ENCODE peak calls at places on chromosomes 5 and 9, in five cellular contexts. One of them, this sample, is unnamed.
A peak's percentile ranks its signal among the peaks of the same experiment; 100 is the strongest.

GRCh38 chr5:56677693-56678092 is 137.7 kb upstream of the MAP3K1 start:
- DNase-seq in gastrocnemius medialis: no peak
- DNase-seq in Jurkat, Clone E6-1: no peak
- DNase-seq in CD4-positive, alpha-beta T cell: no peak
- DNase-seq in stimulated activated CD4-positive, alpha-beta T cell treated with anti-CD3 and anti-CD28 coated beads, Interleukin-12 subunit alpha, Interleukin-12 subunit beta, amount 100 ng/mL, for 4 hours: no peak
- DNase-seq in this sample: no peak

GRCh38 chr9:133950206-133950915 is 41.8 kb downstream of the VAV2 start:
- DNase-seq in CD4-positive, alpha-beta T cell: no peak
- DNase-seq in Jurkat, Clone E6-1: no peak
- DNase-seq in gastrocnemius medialis: no peak
- DNase-seq in stimulated activated CD4-positive, alpha-beta T cell treated with anti-CD3 and anti-CD28 coated beads, Interleukin-12 subunit alpha, Interleukin-12 subunit beta, amount 100 ng/mL, for 4 hours: no peak
- DNase-seq in this sample: peak; percentile 25

GRCh38 chr9:80707120-80707519 is 982.2 kb downstream of the TLE1 start:
- DNase-seq in CD4-positive, alpha-beta T cell: no peak
- DNase-seq in gastrocnemius medialis: no peak
- DNase-seq in stimulated activated CD4-positive, alpha-beta T cell treated with anti-CD3 and anti-CD28 coated beads, Interleukin-12 subunit alpha, Interleukin-12 subunit beta, amount 100 ng/mL, for 4 hours: no peak
- DNase-seq in Jurkat, Clone E6-1: no peak
- DNase-seq in this sample: no peak

GRCh38 chr9:91222457-91222856 is 139.3 kb downstream of the AUH start:
- DNase-seq in CD4-positive, alpha-beta T cell: no peak
- DNase-seq in stimulated activated CD4-positive, alpha-beta T cell treated with anti-CD3 and anti-CD28 coated beads, Interleukin-12 subunit alpha, Interleukin-12 subunit beta, amount 100 ng/mL, for 4 hours: no peak
- DNase-seq in gastrocnemius medialis: no peak
- DNase-seq in Jurkat, Clone E6-1: no peak
- DNase-seq in this sample: no peak

GRCh38 chr5:56088967-56089829 is 94.4 kb upstream of the IL6ST start:
- DNase-seq in Jurkat, Clone E6-1: no peak
- DNase-seq in stimulated activated CD4-positive, alpha-beta T cell treated with anti-CD3 and anti-CD28 coated beads, Interleukin-12 subunit alpha, Interleukin-12 subunit beta, amount 100 ng/mL, for 4 hours: no peak
- DNase-seq in CD4-positive, alpha-beta T cell: no peak
- DNase-seq in gastrocnemius medialis: no peak
- DNase-seq in this sample: no peak

GRCh38 chr5:24547127-24547526 is 97.7 kb downstream of the CDH10 start:
- DNase-seq in CD4-positive, alpha-beta T cell: no peak
- DNase-seq in gastrocnemius medialis: no peak
- DNase-seq in stimulated activated CD4-positive, alpha-beta T cell treated with anti-CD3 and anti-CD28 coated beads, Interleukin-12 subunit alpha, Interleukin-12 subunit beta, amount 100 ng/mL, for 4 hours: no peak
- DNase-seq in Jurkat, Clone E6-1: no peak
- DNase-seq in this sample: no peak

GRCh38 chr9:136045595-136046554 is 49.2 kb downstream of the NACC2 start:
- DNase-seq in gastrocnemius medialis: no peak
- DNase-seq in stimulated activated CD4-positive, alpha-beta T cell treated with anti-CD3 and anti-CD28 coated beads, Interleukin-12 subunit alpha, Interleukin-12 subunit beta, amount 100 ng/mL, for 4 hours: no peak
- DNase-seq in Jurkat, Clone E6-1: no peak
- DNase-seq in CD4-positive, alpha-beta T cell: no peak
- DNase-seq in this sample: no peak

GRCh38 chr5:42583322-42583721 is 160.1 kb downstream of the GHR start:
- DNase-seq in stimulated activated CD4-positive, alpha-beta T cell treated with anti-CD3 and anti-CD28 coated beads, Interleukin-12 subunit alpha, Interleukin-12 subunit beta, amount 100 ng/mL, for 4 hours: no peak
- DNase-seq in CD4-positive, alpha-beta T cell: no peak
- DNase-seq in gastrocnemius medialis: peak; percentile 70
- DNase-seq in Jurkat, Clone E6-1: peak; percentile 40
- DNase-seq in this sample: no peak

GRCh38 chr9:115305543-115305942 is 187.6 kb upstream of the TNC start:
- DNase-seq in CD4-positive, alpha-beta T cell: no peak
- DNase-seq in stimulated activated CD4-positive, alpha-beta T cell treated with anti-CD3 and anti-CD28 coated beads, Interleukin-12 subunit alpha, Interleukin-12 subunit beta, amount 100 ng/mL, for 4 hours: no peak
- DNase-seq in gastrocnemius medialis: no peak
- DNase-seq in Jurkat, Clone E6-1: no peak
- DNase-seq in this sample: no peak

GRCh38 chr5:36079200-36079761 is 12.6 kb upstream of the UGT3A2 start:
- DNase-seq in gastrocnemius medialis: no peak
- DNase-seq in CD4-positive, alpha-beta T cell: peak; percentile 6
- DNase-seq in Jurkat, Clone E6-1: peak; percentile 73
- DNase-seq in stimulated activated CD4-positive, alpha-beta T cell treated with anti-CD3 and anti-CD28 coated beads, Interleukin-12 subunit alpha, Interleukin-12 subunit beta, amount 100 ng/mL, for 4 hours: no peak
- DNase-seq in this sample: no peak

GRCh38 chr9:14080940-14081621 is 232.9 kb downstream of the NFIB start:
- DNase-seq in stimulated activated CD4-positive, alpha-beta T cell treated with anti-CD3 and anti-CD28 coated beads, Interleukin-12 subunit alpha, Interleukin-12 subunit beta, amount 100 ng/mL, for 4 hours: no peak
- DNase-seq in Jurkat, Clone E6-1: no peak
- DNase-seq in gastrocnemius medialis: no peak
- DNase-seq in CD4-positive, alpha-beta T cell: no peak
- DNase-seq in this sample: no peak

GRCh38 chr9:87684627-87685204 is 41.2 kb upstream of the CTSL start:
- DNase-seq in Jurkat, Clone E6-1: no peak
- DNase-seq in stimulated activated CD4-positive, alpha-beta T cell treated with anti-CD3 and anti-CD28 coated beads, Interleukin-12 subunit alpha, Interleukin-12 subunit beta, amount 100 ng/mL, for 4 hours: no peak
- DNase-seq in gastrocnemius medialis: no peak
- DNase-seq in CD4-positive, alpha-beta T cell: no peak
- DNase-seq in this sample: peak; percentile 40

GRCh38 chr5:29950416-29951145 is 1242.9 kb upstream of the CDH6 start:
- DNase-seq in gastrocnemius medialis: no peak
- DNase-seq in stimulated activated CD4-positive, alpha-beta T cell treated with anti-CD3 and anti-CD28 coated beads, Interleukin-12 subunit alpha, Interleukin-12 subunit beta, amount 100 ng/mL, for 4 hours: no peak
- DNase-seq in CD4-positive, alpha-beta T cell: no peak
- DNase-seq in Jurkat, Clone E6-1: no peak
- DNase-seq in this sample: no peak

GRCh38 chr9:36023260-36024048 is 13.3 kb upstream of the RECK start:
- DNase-seq in gastrocnemius medialis: peak; percentile 36
- DNase-seq in stimulated activated CD4-positive, alpha-beta T cell treated with anti-CD3 and anti-CD28 coated beads, Interleukin-12 subunit alpha, Interleukin-12 subunit beta, amount 100 ng/mL, for 4 hours: peak; percentile 62
- DNase-seq in Jurkat, Clone E6-1: peak; percentile 68
- DNase-seq in CD4-positive, alpha-beta T cell: peak; percentile 62
- DNase-seq in this sample: peak; percentile 39

GRCh38 chr5:135126688-135127603 is 92.9 kb upstream of the PITX1 start:
- DNase-seq in CD4-positive, alpha-beta T cell: no peak
- DNase-seq in Jurkat, Clone E6-1: no peak
- DNase-seq in gastrocnemius medialis: no peak
- DNase-seq in stimulated activated CD4-positive, alpha-beta T cell treated with anti-CD3 and anti-CD28 coated beads, Interleukin-12 subunit alpha, Interleukin-12 subunit beta, amount 100 ng/mL, for 4 hours: no peak
- DNase-seq in this sample: no peak

GRCh38 chr5:72209515-72210115 is 102.3 kb downstream of the MAP1B start:
- DNase-seq in gastrocnemius medialis: no peak
- DNase-seq in stimulated activated CD4-positive, alpha-beta T cell treated with anti-CD3 and anti-CD28 coated beads, Interleukin-12 subunit alpha, Interleukin-12 subunit beta, amount 100 ng/mL, for 4 hours: no peak
- DNase-seq in CD4-positive, alpha-beta T cell: no peak
- DNase-seq in Jurkat, Clone E6-1: no peak
- DNase-seq in this sample: no peak

GRCh38 chr5:80198399-80198798 is 57.4 kb downstream of the SERINC5 start:
- DNase-seq in Jurkat, Clone E6-1: no peak
- DNase-seq in CD4-positive, alpha-beta T cell: no peak
- DNase-seq in gastrocnemius medialis: no peak
- DNase-seq in stimulated activated CD4-positive, alpha-beta T cell treated with anti-CD3 and anti-CD28 coated beads, Interleukin-12 subunit alpha, Interleukin-12 subunit beta, amount 100 ng/mL, for 4 hours: no peak
- DNase-seq in this sample: no peak

GRCh38 chr5:1793966-1794895 is 5.4 kb downstream of the MRPL36 start:
- DNase-seq in stimulated activated CD4-positive, alpha-beta T cell treated with anti-CD3 and anti-CD28 coated beads, Interleukin-12 subunit alpha, Interleukin-12 subunit beta, amount 100 ng/mL, for 4 hours: no peak
- DNase-seq in CD4-positive, alpha-beta T cell: no peak
- DNase-seq in gastrocnemius medialis: no peak
- DNase-seq in Jurkat, Clone E6-1: no peak
- DNase-seq in this sample: no peak

GRCh38 chr5:179263391-179264052 is 81.7 kb downstream of the ADAMTS2 start:
- DNase-seq in Jurkat, Clone E6-1: no peak
- DNase-seq in gastrocnemius medialis: no peak
- DNase-seq in CD4-positive, alpha-beta T cell: no peak
- DNase-seq in stimulated activated CD4-positive, alpha-beta T cell treated with anti-CD3 and anti-CD28 coated beads, Interleukin-12 subunit alpha, Interleukin-12 subunit beta, amount 100 ng/mL, for 4 hours: no peak
- DNase-seq in this sample: peak; percentile 42

GRCh38 chr9:132152231-132152630 is 9.6 kb upstream of the NTNG2 start:
- DNase-seq in gastrocnemius medialis: no peak
- DNase-seq in CD4-positive, alpha-beta T cell: no peak
- DNase-seq in stimulated activated CD4-positive, alpha-beta T cell treated with anti-CD3 and anti-CD28 coated beads, Interleukin-12 subunit alpha, Interleukin-12 subunit beta, amount 100 ng/mL, for 4 hours: no peak
- DNase-seq in Jurkat, Clone E6-1: no peak
- DNase-seq in this sample: no peak

GRCh38 chr9:72309366-72310133 is 55.5 kb downstream of the ZFAND5 start:
- DNase-seq in gastrocnemius medialis: no peak
- DNase-seq in Jurkat, Clone E6-1: no peak
- DNase-seq in CD4-positive, alpha-beta T cell: no peak
- DNase-seq in stimulated activated CD4-positive, alpha-beta T cell treated with anti-CD3 and anti-CD28 coated beads, Interleukin-12 subunit alpha, Interleukin-12 subunit beta, amount 100 ng/mL, for 4 hours: no peak
- DNase-seq in this sample: no peak

GRCh38 chr9:133609311-133610098 is at the start of gene FAM163B:
- DNase-seq in gastrocnemius medialis: no peak
- DNase-seq in CD4-positive, alpha-beta T cell: peak; percentile 38
- DNase-seq in stimulated activated CD4-positive, alpha-beta T cell treated with anti-CD3 and anti-CD28 coated beads, Interleukin-12 subunit alpha, Interleukin-12 subunit beta, amount 100 ng/mL, for 4 hours: peak; percentile 47
- DNase-seq in Jurkat, Clone E6-1: no peak
- DNase-seq in this sample: peak; percentile 48

GRCh38 chr9:79233542-79233941 is 338.2 kb upstream of the TLE4 start:
- DNase-seq in Jurkat, Clone E6-1: peak; percentile 11
- DNase-seq in stimulated activated CD4-positive, alpha-beta T cell treated with anti-CD3 and anti-CD28 coated beads, Interleukin-12 subunit alpha, Interleukin-12 subunit beta, amount 100 ng/mL, for 4 hours: no peak
- DNase-seq in CD4-positive, alpha-beta T cell: no peak
- DNase-seq in gastrocnemius medialis: no peak
- DNase-seq in this sample: no peak

GRCh38 chr9:93125331-93125894 is 8.6 kb downstream of the NINJ1 start:
- DNase-seq in CD4-positive, alpha-beta T cell: no peak
- DNase-seq in Jurkat, Clone E6-1: no peak
- DNase-seq in stimulated activated CD4-positive, alpha-beta T cell treated with anti-CD3 and anti-CD28 coated beads, Interleukin-12 subunit alpha, Interleukin-12 subunit beta, amount 100 ng/mL, for 4 hours: no peak
- DNase-seq in gastrocnemius medialis: peak; percentile 5
- DNase-seq in this sample: no peak

GRCh38 chr5:76542887-76543690 is 80.1 kb downstream of the F2RL2 start:
- DNase-seq in stimulated activated CD4-positive, alpha-beta T cell treated with anti-CD3 and anti-CD28 coated beads, Interleukin-12 subunit alpha, Interleukin-12 subunit beta, amount 100 ng/mL, for 4 hours: peak; percentile 39
- DNase-seq in Jurkat, Clone E6-1: peak; percentile 81
- DNase-seq in gastrocnemius medialis: no peak
- DNase-seq in CD4-positive, alpha-beta T cell: peak; percentile 57
- DNase-seq in this sample: no peak

GRCh38 chr9:109440797-109441287 is 57.3 kb downstream of the PTPN3 start:
- DNase-seq in gastrocnemius medialis: no peak
- DNase-seq in Jurkat, Clone E6-1: peak; percentile 93
- DNase-seq in CD4-positive, alpha-beta T cell: no peak
- DNase-seq in stimulated activated CD4-positive, alpha-beta T cell treated with anti-CD3 and anti-CD28 coated beads, Interleukin-12 subunit alpha, Interleukin-12 subunit beta, amount 100 ng/mL, for 4 hours: peak; percentile 21
- DNase-seq in this sample: no peak

This sample was measured in psoas muscle.